ENCODE peak calls at places on chromosome 7, in four cellular contexts. V is K562, F is GM12878, B is H1. P is an unnamed sample.

GRCh38 chr7:1787241-1787640 is 117.2 kb downstream of the ELFN1 start:
- DNase-seq in B (no peak), V (no peak), F (no peak), P (no peak)

GRCh38 chr7:117755136-117755535 is 118.1 kb downstream of the CTTNBP2 start:
- DNase-seq in B (no peak), F (no peak), V (no peak), P (no peak)

GRCh38 chr7:38796636-38797501 is 112.1 kb downstream of the VPS41 start:
- DNase-seq in V (peak; percentile 25), F (peak; percentile 15), B (no peak), P (peak; percentile 46)

GRCh38 chr7:254337-255037 is 35.5 kb upstream of the FOXL3 start:
- DNase-seq in B (no peak), F (no peak), V (no peak), P (no peak)

GRCh38 chr7:79407351-79407750 is 46.1 kb downstream of the MAGI2 start:
- DNase-seq in B (no peak), F (no peak), V (no peak), P (no peak)

GRCh38 chr7:143484059-143484458 is 6.4 kb downstream of the TAS2R41 start:
- DNase-seq in V (no peak), F (no peak), B (no peak), P (no peak)

GRCh38 chr7:100673942-100674431 is 447 bp downstream of the GNB2 start:
- DNase-seq in V (peak; percentile 66), B (no peak), F (no peak), P (no peak)

GRCh38 chr7:138527746-138528223 is 67.7 kb downstream of the TRIM24 start:
- DNase-seq in F (no peak), V (peak; percentile 56), B (no peak), P (peak; percentile 25)

GRCh38 chr7:135713836-135714470 is 14.0 kb downstream of the SLC13A4 start:
- DNase-seq in F (no peak), B (no peak), V (no peak), P (no peak)

GRCh38 chr7:67636363-67637355 is 640.0 kb downstream of the TYW1 start:
- DNase-seq in V (no peak), B (no peak), F (no peak), P (no peak)

GRCh38 chr7:78151229-78151628 is 352.7 kb downstream of the PHTF2 start:
- DNase-seq in B (no peak), F (no peak), V (no peak), P (no peak)

GRCh38 chr7:134329614-134330316 is 13.0 kb upstream of the SLC35B4 start:
- DNase-seq in B (no peak), V (no peak), F (no peak), P (no peak)

GRCh38 chr7:68748934-68749695 is 849.2 kb upstream of the AUTS2 start:
- DNase-seq in B (no peak), F (no peak), V (no peak), P (no peak)

GRCh38 chr7:91913612-91914011 is 27.1 kb upstream of the AKAP9 start:
- DNase-seq in B (no peak), V (no peak), F (no peak), P (no peak)

GRCh38 chr7:5243295-5243694 is 39.4 kb upstream of the SLC29A4 start:
- DNase-seq in F (no peak), V (no peak), B (no peak), P (no peak)

GRCh38 chr7:5248201-5248885 is 34.4 kb upstream of the SLC29A4 start:
- DNase-seq in V (peak; percentile 34), F (no peak), B (no peak), P (no peak)
- TF ChIP-seq ATF3 in V (no peak), F (no peak), B (no peak), P (no peak)

GRCh38 chr7:158055726-158056510 is 531.7 kb downstream of the PTPRN2 start:
- DNase-seq in V (no peak), B (no peak), F (no peak), P (no peak)

GRCh38 chr7:158053516-158053915 is 534.1 kb downstream of the PTPRN2 start:
- DNase-seq in B (no peak), V (no peak), F (no peak), P (no peak)

GRCh38 chr7:158054611-158055010 is 533.0 kb downstream of the PTPRN2 start:
- DNase-seq in V (no peak), B (no peak), F (no peak), P (no peak)

GRCh38 chr7:158052381-158053095 is 535.1 kb downstream of the PTPRN2 start:
- DNase-seq in V (no peak), B (no peak), F (no peak), P (no peak)

GRCh38 chr7:158054081-158054480 is 533.5 kb downstream of the PTPRN2 start:
- DNase-seq in F (no peak), V (no peak), B (no peak), P (no peak)
- TF ChIP-seq SP1 in F (no peak), V (no peak), B (no peak), P (no peak)

DNA sequence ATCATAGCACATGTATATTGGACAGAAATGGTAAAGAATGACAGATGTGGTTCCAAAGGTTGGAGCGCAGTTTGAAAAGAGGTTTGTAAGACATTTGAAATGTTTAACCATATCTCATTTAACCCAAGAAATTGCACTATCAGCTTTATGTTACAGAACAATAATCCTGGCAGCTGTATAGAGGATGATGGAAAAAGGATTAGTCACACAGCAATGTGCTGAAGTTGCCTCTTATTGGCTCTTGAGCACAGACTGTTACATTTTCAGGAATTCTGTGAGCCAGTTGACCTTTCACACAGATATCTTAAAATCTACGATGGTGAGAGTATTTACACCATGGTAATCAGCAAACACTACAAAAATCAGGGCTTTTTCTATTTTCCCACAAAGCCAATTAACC is 3.9 kb downstream of the COG5 start:
- DNase-seq in V (no peak), F (no peak), B (no peak), P (no peak)
- TF ChIP-seq RFX5 in V (no peak), F (no peak), B (no peak), P (no peak)

DNA sequence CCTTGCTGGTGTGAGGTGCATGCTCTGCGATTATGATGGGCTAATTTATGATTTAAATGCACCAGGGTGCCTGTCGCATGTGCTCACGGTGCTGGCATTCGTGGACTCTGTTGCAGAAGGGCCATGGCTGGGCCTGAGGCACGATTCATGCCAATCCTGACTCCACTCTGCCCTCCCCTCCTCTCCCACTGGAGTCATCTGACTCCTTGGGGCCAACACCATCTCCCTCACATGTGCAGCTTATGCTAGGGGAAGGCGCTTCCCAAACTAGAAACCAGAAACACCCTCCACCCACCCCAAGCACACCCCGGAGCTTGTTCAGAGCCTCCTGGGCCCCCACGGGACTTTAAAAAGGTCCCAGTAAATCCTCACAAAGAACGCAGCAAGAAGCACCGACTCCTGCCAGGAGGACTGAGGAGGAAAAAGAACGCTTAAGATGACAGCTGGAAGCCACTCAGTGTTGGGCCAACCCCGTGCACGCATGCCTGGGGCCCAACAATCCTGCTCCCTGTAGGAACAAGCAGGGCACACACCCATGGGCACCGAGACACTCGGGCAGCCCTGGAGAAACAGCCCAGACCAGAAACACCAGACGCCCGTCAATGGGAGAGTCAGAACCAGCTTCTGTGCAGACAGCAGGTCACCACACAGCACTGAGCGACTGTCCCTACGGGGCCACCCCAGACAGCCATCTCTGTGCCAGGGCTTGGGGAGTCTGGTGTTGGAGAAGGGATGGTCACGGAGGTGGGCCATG is 14.2 kb downstream of the BRI3 start:
- DNase-seq in B (no peak), F (no peak), V (no peak), P (no peak)
- TF ChIP-seq ATF3 in B (no peak), F (no peak), V (no peak), P (no peak)

GRCh38 chr7:9945882-9946281 is 1027.8 kb upstream of the PHF14 start:
- DNase-seq in F (no peak), B (no peak), V (no peak), P (no peak)

GRCh38 chr7:9939171-9939570 is 1034.5 kb upstream of the PHF14 start:
- DNase-seq in B (no peak), V (no peak), F (no peak), P (no peak)

GRCh38 chr7:9945131-9945530 is 1028.5 kb upstream of the PHF14 start:
- DNase-seq in V (no peak), F (no peak), B (no peak), P (no peak)
- TF ChIP-seq SP1 in V (no peak), F (no peak), B (no peak), P (no peak)

DNA sequence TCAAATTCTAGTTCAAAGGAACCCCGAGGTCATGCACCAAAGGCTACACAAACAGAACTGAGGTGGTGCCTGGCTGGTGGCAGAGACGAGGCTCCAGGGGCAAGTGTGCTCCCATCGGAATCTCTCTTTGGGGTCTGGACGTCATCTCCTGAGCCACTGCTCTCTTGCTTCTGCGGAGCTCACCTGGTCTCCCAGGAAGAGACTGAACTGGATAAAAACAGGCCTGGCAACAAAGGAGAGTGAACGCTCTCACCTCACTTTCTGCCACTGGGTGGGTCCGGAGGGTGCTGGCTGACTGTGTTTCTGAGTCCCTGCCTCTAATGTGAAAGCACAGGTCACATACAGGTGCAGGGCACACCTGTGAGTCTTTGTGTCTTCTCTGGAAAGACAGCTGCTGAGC is 22.4 kb downstream of the VIPR2 start:
- DNase-seq in V (no peak), F (no peak), B (no peak), P (no peak)
- TF ChIP-seq RFX5 in V (no peak), F (no peak), B (no peak), P (no peak)

GRCh38 chr7:128197586-128197985 is 43.5 kb upstream of the LEP start:
- DNase-seq in F (no peak), V (no peak), B (no peak), P (no peak)
- TF ChIP-seq ATF3 in F (no peak), V (no peak), B (no peak), P (no peak)

GRCh38 chr7:5754981-5755599 is 26.4 kb downstream of the RNF216 start:
- DNase-seq in B (no peak), F (no peak), V (no peak), P (no peak)

GRCh38 chr7:5752663-5753062 is 28.8 kb downstream of the RNF216 start:
- DNase-seq in B (no peak), V (no peak), F (no peak), P (no peak)

GRCh38 chr7:5755704-5756131 is 25.7 kb downstream of the RNF216 start:
- DNase-seq in B (no peak), F (no peak), V (peak; percentile 61), P (no peak)

DNA sequence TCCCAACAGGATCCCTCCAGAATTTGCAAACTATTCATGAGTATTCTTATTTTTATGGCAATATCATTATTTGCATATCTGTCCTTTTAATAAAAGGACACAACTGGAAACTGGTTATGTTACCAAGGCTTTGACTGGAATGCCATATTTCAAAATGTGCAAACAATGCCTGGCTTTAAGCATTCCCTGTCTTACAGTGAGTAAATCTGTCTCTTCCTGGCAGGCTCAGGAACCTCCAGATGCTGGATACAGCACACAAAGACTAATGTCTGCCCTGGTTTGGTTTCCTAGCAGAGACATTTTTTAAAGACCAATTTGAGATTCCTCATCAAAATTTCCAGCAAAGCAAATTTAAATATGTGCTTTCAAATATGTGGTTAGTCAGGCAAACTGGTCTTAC is 31.4 kb downstream of the RNF216 start:
- DNase-seq in F (no peak), B (no peak), V (no peak), P (peak; percentile 20)
- TF ChIP-seq SP1 in F (no peak), B (no peak), V (no peak), P (no peak)

GRCh38 chr7:70097639-70098038 is 499.4 kb downstream of the AUTS2 start:
- DNase-seq in B (no peak), F (no peak), V (no peak), P (no peak)
- TF ChIP-seq RFX5 in B (no peak), F (no peak), V (no peak), P (no peak)